ENCODE peak calls at places on chromosomes 12 and 14, in six cellular contexts. Z, E, M, W, N and Y are unnamed samples.

GRCh38 chr12:95548056-95548538 is 3.2 kb downstream of the USP44 start:
- DNase-seq in E (peak; percentile 37), M (peak; percentile 32), N (no peak), W (peak; percentile 68), Z (no peak), Y (no peak)

GRCh38 chr12:106238146-106238545 is 9.7 kb downstream of the CKAP4 start:
- DNase-seq in W (no peak), E (no peak), Z (no peak), M (no peak), N (no peak), Y (no peak)

GRCh38 chr12:89187507-89187906 is 164.8 kb downstream of the DUSP6 start:
- DNase-seq in W (no peak), N (no peak), E (no peak), Z (no peak), M (no peak), Y (no peak)

GRCh38 chr12:45637706-45638105 is 91.8 kb upstream of the ARID2 start:
- DNase-seq in N (no peak), M (peak; percentile 74), W (no peak), E (no peak), Z (no peak), Y (no peak)

GRCh38 chr14:29846339-29847129 is 81.1 kb downstream of the PRKD1 start:
- DNase-seq in E (no peak), W (no peak), N (peak; percentile 9), M (no peak), Z (no peak), Y (no peak)

GRCh38 chr12:93702707-93703305 is 25.6 kb downstream of the CRADD start:
- DNase-seq in E (no peak), Z (no peak), N (no peak), M (no peak), W (no peak), Y (no peak)

GRCh38 chr12:1719139-1719538 is 28.3 kb downstream of the ADIPOR2 start:
- DNase-seq in M (no peak), Z (no peak), N (no peak), E (no peak), W (no peak), Y (no peak)

GRCh38 chr14:36690301-36691020 is 28.8 kb downstream of the PAX9 start:
- DNase-seq in Z (no peak), E (no peak), M (no peak), W (no peak), N (no peak), Y (no peak)

GRCh38 chr14:54564071-54564798 is 2.7 kb upstream of the SAMD4A start:
- DNase-seq in N (no peak), M (peak; percentile 73), E (peak; percentile 38), W (peak; percentile 63), Z (peak; percentile 36), Y (peak; percentile 45)

GRCh38 chr12:19850341-19851065 is 411.2 kb downstream of the AEBP2 start:
- DNase-seq in E (no peak), N (no peak), M (no peak), Z (no peak), W (no peak), Y (no peak)

DNA sequence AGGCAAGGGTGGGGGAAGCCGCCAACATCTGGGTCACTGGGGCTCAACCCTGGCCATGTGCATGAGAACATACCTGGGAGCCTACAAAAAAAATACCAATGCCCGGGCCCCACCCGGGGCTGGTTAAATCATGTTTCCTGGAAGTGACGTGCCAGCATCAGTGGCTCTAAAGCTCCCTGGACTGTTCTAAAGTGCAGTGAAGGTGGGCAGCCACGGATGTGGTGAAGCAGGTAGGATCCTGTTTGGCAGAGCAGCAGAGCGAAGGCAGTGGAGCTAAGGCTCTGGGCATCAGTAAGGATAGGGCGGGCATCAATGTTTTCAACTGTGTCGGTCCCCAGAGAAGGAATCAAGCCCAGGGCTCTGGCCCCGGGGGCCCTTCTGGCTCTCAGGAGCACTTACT is 525 bp upstream of the GPR68 start:
- DNase-seq in Z (no peak), M (no peak), W (no peak), E (no peak), N (no peak), Y (no peak)
- H3K4me3 ChIP-seq in Z (no peak overlapping the region), M (no peak overlapping the region), W (no peak overlapping the region), E (no peak overlapping the region), N (no peak overlapping the region), Y (no peak overlapping the region)

DNA sequence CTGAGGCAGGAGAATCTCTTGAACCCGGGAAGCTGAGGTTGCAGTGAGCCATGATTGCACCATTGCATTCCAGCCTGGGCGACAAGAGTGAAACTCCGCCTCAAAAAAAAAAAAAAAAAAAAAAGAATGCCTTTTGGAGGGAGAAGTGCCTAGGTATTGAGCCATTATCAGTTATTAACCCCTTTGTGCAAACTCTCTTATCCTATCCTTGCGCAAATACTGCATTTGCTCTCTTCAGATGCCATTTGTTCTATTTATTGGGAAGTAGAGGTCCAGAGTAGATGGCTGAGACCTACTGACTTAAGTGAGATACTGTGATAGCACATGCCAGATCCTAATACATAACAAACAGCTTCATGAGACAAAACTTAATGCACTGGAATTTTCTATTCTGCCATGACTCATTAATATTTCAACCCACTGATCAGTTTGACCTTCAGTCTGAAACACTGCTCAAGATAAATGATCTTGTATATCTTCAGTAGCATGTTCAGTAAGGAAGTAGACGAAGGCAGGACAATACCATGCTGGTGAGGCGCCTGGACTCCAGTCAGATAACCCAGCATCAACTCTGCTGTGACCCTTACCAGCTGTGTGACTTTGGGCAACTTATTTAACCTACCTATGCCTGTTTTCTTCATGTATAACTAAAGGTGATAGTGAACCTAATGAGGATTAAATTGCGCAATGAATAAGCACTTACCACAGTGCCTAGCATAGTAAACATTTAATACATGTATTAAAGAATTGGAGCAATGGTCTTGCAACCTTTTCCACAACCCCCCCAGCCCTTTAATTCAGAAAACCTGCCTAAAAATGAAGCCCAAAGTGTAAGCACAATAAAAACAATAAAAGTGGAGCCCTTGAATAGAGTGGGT is 5.7 kb upstream of the DNAAF2 start:
- DNase-seq in E (no peak), M (no peak), N (no peak), Z (no peak), W (no peak), Y (no peak)
- TF ChIP-seq POLR2AphosphoS5 in E (no peak), M (no peak), N (no peak), Z (no peak), W (no peak), Y (no peak)

GRCh38 chr12:133107121-133107520 is 23.0 kb downstream of the ZNF891 start:
- DNase-seq in M (no peak), Z (no peak), N (no peak), E (no peak), W (no peak), Y (no peak)

GRCh38 chr12:133108150-133108549 is 21.9 kb downstream of the ZNF891 start:
- DNase-seq in E (no peak), W (no peak), N (no peak), Z (no peak), M (no peak), Y (no peak)

GRCh38 chr12:133106253-133106652 is 23.8 kb downstream of the ZNF891 start:
- DNase-seq in W (peak; percentile 25), N (no peak), Z (no peak), M (peak; percentile 18), E (peak; percentile 5), Y (no peak)

GRCh38 chr12:133105620-133106019 is 24.5 kb downstream of the ZNF891 start:
- DNase-seq in N (no peak), E (no peak), Z (no peak), M (peak; percentile 11), W (no peak), Y (no peak)
- TF ChIP-seq EZH2 in N (no peak), E (no peak), Z (no peak), M (no peak), W (no peak), Y (no peak)

DNA sequence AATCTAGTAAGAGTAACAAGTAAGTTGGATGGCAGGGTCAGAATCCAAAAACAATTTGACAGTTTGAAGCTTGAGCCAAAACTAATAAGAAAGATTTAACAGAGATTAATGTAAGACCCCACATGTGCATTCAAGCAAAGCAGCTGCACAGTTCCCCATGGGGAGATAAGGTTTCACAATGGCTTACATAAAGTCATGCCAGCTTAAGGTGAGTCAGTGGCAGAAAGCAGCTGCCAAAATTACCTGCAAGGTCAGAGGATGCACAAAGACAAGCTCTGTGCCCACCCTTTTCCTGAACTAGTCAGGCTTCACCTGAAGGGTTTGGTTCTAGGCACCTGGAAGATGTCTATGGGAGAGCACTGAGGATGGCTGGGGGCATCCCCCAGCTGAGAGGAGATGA is 36.6 kb upstream of the KRT77 start:
- DNase-seq in W (no peak), M (no peak), N (no peak), E (no peak), Z (no peak), Y (no peak)
- H3K4me3 ChIP-seq in W (no peak overlapping the region), M (no peak overlapping the region), N (no peak overlapping the region), E (no peak overlapping the region), Z (no peak overlapping the region), Y (no peak overlapping the region)

DNA sequence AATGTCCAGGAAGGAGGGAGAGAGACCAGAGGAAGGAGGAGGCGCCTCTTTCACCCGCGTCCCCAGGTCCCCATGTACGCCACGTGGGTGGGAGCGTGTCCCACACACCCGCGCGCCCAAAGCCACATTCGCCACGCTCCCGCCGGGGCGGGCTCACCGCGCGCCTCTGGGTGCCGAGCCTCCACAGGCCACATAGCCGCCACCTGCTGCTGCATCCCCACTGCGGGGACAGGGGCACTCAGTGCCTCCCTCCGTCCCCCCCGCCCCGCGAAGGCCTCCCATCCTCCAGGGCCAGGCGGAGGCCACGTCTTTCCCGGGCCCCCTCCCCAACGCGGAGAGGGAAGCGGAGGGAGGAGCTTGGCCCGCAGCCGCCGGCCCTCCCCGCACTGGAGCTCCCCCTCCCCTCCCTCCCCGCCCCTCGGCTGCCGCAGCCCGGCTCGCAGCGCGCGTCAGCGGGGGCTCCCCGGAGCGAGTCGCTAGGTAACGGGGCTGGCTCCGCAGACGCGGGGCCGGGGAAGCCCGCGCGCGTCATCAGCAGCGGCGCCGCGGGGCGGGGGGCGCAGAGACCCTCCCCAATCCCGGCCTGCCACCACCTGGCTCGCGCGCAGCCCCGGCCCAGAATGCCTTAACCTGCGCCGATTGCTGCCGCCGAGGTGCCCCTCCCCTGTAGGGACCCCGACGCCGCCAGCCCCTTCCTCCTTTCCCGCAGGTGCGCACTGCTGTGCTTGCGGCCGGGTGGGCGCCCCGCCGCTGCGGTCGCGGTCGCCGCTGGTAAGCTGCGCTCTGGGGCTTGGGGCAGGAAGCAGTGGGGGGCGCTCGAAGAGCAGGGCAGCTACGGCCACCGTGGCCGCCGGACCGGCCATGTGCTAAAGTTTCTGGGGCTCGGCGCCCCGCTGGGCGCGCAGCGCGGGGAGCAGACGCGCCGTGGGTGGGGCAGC is 532 bp upstream of the TUNAR start:
- DNase-seq in N (no peak), Z (no peak), E (no peak), W (peak; percentile 82), M (no peak), Y (no peak)
- TF ChIP-seq POLR2AphosphoS5 in N (no peak), Z (no peak), E (no peak), W (peak; percentile 37), M (no peak), Y (no peak)

DNA sequence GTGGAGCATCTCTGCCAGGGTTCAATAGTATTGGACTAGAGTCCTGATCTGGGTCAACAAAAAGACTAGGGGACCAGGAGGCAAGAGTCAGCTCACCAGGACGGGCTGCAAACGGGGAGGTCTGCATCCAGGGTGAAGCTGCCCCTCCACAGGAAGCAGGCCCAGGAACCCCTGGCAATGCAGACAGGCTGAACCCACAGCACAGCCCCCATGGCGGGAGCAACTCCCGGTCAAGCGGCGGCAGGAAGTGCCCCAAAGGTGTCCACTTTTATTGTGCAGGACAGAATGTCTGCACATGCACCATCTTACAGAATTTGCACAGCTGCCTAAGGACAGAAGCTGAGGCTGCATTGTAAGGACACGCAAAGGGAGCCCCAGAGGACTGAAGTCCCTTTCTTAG is 76.1 kb downstream of the NINJ2 start:
- DNase-seq in Z (no peak), E (no peak), W (no peak), N (no peak), M (no peak), Y (no peak)
- TF ChIP-seq EZH2 in Z (no peak), E (no peak), W (no peak), N (no peak), M (no peak), Y (no peak)

GRCh38 chr14:99531221-99532096 is 50.2 kb downstream of the CCNK start:
- DNase-seq in W (peak; percentile 53), E (no peak), N (no peak), M (peak; percentile 95), Z (no peak), Y (no peak)
- H3K4me3 ChIP-seq in W (peak overlapping the region; percentile 29), E (no peak overlapping the region), N (no peak overlapping the region), M (no peak overlapping the region), Z (no peak overlapping the region), Y (no peak overlapping the region)